ENCODE peak calls at places on chromosome X, in four cellular contexts. W is GM12878, I is HepG2, N is K562. O is an unnamed sample.

GRCh38 chrX:65451663-65452062 is 82.9 kb downstream of the LAS1L start:
- DNase-seq in W (no peak), I (peak; percentile 15), N (peak; percentile 9), O (peak; percentile 10)

GRCh38 chrX:78129714-78130113 is 9.7 kb downstream of the TAF9B start:
- DNase-seq in W (no peak), I (no peak), N (no peak), O (no peak)

GRCh38 chrX:119709630-119710029 is 16.7 kb upstream of the SEPTIN6 start:
- DNase-seq in W (no peak), I (no peak), N (no peak), O (no peak)

GRCh38 chrX:40622741-40623536 is at the start of gene MPC1L:
- DNase-seq in W (no peak), I (no peak), N (no peak), O (no peak)

GRCh38 chrX:139106111-139106510 is 394.6 kb upstream of the FGF13 start:
- DNase-seq in W (no peak), I (no peak), N (no peak), O (no peak)

GRCh38 chrX:73562986-73563739 is at the start of gene CHIC1:
- DNase-seq in W (peak; percentile 32), I (no peak), N (peak; percentile 73), O (peak; percentile 83)

GRCh38 chrX:18649498-18649951 is 22.4 kb downstream of the RS1 start:
- DNase-seq in W (no peak), I (no peak), N (no peak), O (no peak)

GRCh38 chrX:14440109-14440508 is 89.2 kb upstream of the GLRA2 start:
- DNase-seq in W (no peak), I (no peak), N (no peak), O (no peak)

GRCh38 chrX:46209768-46210167 is 335.5 kb downstream of the ZNF674 start:
- DNase-seq in W (no peak), I (no peak), N (no peak), O (no peak)

GRCh38 chrX:1389181-1389992 is 2.5 kb downstream of the SLC25A6 start:
- DNase-seq in W (no peak), I (no peak), N (no peak), O (no peak)

GRCh38 chrX:135973025-135973547 is 702 bp downstream of the MMGT1 start:
- DNase-seq in W (no peak), I (no peak), N (peak; percentile 7), O (peak; percentile 28)

GRCh38 chrX:21657318-21658151 is 595 bp downstream of the KLHL34 start:
- DNase-seq in W (no peak), I (no peak), N (no peak), O (no peak)
- TF ChIP-seq FOXK2 in W (no peak), I (no peak), N (no peak), O (no peak)

GRCh38 chrX:20479048-20479447 is 212.3 kb upstream of the RPS6KA3 start:
- DNase-seq in W (no peak), I (peak; percentile 76), N (no peak), O (no peak)

GRCh38 chrX:20481632-20482031 is 214.9 kb upstream of the RPS6KA3 start:
- DNase-seq in W (no peak), I (no peak), N (no peak), O (no peak)

GRCh38 chrX:20477219-20477618 is 210.5 kb upstream of the RPS6KA3 start:
- DNase-seq in W (no peak), I (peak; percentile 71), N (no peak), O (no peak)

GRCh38 chrX:20477836-20478532 is 211.3 kb upstream of the RPS6KA3 start:
- DNase-seq in W (no peak), I (no peak), N (no peak), O (no peak)

GRCh38 chrX:20479896-20480295 is 213.2 kb upstream of the RPS6KA3 start:
- DNase-seq in W (no peak), I (peak; percentile 70), N (no peak), O (no peak)
- TF ChIP-seq FOXM1 in W (no peak), I (no peak), N (no peak), O (no peak)

GRCh38 chrX:20654596-20655106 is 387.9 kb upstream of the RPS6KA3 start:
- DNase-seq in W (no peak), I (no peak), N (no peak), O (no peak)
- TF ChIP-seq TARDBP in W (no peak), I (no peak), N (no peak), O (no peak)

DNA sequence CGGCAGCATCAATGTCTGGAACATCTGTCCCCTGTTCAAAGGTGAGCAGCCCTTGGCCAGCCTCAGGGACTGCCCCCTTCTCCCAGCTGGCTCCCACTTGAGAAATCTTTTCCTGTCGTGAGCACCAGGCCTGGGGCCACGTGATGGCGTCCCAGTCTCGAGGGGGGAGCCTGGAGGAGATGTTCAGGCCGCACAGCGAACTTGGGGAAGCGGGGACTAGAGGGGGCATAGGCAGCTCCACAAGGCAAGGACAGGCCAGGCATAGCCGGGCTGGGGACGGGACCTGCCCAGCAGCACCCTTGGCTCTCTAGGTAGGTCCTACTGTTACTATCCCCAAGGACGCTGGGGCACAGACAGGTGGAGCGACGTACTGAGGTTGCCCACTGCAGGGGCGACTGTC is 2.7 kb downstream of the SLC6A8 start:
- DNase-seq in W (no peak), I (no peak), N (no peak), O (no peak)
- TF ChIP-seq FOXK2 in W (no peak), I (no peak), N (no peak), O (no peak)

DNA sequence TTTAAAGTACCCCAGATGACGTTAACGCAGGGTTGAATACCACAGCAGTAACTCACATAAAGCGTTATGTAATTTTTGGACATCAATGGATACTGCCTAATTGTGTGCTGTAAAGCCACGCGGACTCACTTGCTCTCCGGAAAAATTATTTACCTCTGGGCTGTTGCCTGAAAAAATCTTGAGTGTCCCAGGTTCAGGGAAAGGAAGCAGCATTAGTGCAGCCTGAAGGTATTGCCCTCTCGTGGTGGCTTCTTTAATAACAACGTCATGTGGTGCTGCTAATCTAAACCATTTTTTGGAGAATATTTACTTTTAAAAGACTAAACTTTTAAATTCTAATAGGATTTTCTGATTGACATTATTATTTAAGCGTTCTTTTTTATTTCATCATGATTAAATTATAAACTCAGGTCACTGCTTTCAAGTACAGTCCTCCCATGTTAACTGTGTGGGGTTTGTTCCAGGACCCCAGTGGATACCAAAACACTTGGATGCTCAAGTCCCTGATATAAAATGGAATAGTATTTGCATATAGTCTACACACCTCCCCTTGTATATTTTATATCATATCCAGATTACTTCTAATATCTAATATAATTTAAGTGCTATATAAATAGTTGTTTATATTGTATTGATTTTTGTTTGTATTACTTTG is 384.8 kb downstream of the FAM133A start:
- DNase-seq in W (no peak), I (peak; percentile 3), N (peak; percentile 3), O (peak; percentile 37)
- TF ChIP-seq FOXM1 in W (no peak), I (no peak), N (no peak), O (no peak)

O was measured in HEK293T.